ENCODE peak calls at places on chromosome 16, in seven cellular contexts. B, C, Q, S, K, J and I are unnamed samples.

GRCh38 chr16:52573365-52574104 is 26.6 kb upstream of the TOX3 start:
- DNase-seq in Q (no peak), J (no peak), S (peak), K (no peak), B (no peak), C (no peak), I (no peak)

GRCh38 chr16:66720766-66721165 is 24.2 kb upstream of the CMTM4 start:
- DNase-seq in Q (no peak), K (no peak), C (no peak), S (no peak), J (no peak), B (no peak), I (no peak)

GRCh38 chr16:25707982-25708583 is 16.3 kb downstream of the HS3ST4 start:
- DNase-seq in S (no peak), J (no peak), B (no peak), K (no peak), Q (peak), C (no peak), I (no peak)

GRCh38 chr16:35776-36305 is 17.6 kb downstream of the POLR3K start:
- DNase-seq in K (no peak), B (no peak), J (no peak), Q (no peak), S (no peak), C (no peak), I (no peak)

GRCh38 chr16:70685061-70685937 is 554 bp downstream of the MTSS2 start:
- DNase-seq in Q (no peak), K (no peak), J (no peak), S (peak), C (no peak), B (no peak), I (no peak)

GRCh38 chr16:28936784-28937155 is 5.0 kb downstream of the CD19 start:
- DNase-seq in J (peak), Q (no peak), C (no peak), S (no peak), B (no peak), K (no peak), I (no peak)

GRCh38 chr16:30951785-30952184 is 2.9 kb downstream of the ORAI3 start:
- DNase-seq in Q (no peak), K (peak), J (no peak), S (no peak), B (no peak), C (no peak), I (no peak)

GRCh38 chr16:23343643-23344612 is 41.8 kb downstream of the SCNN1B start:
- DNase-seq in Q (no peak), C (no peak), S (no peak), B (no peak), J (no peak), K (no peak), I (no peak)

GRCh38 chr16:56657555-56658430 is at the start of gene MT1F:
- DNase-seq in Q (peak), K (peak), B (no peak), J (peak), S (peak), C (no peak), I (peak)

GRCh38 chr16:14538604-14539003 is 91.5 kb downstream of the PARN start:
- DNase-seq in J (no peak), Q (no peak), K (no peak), S (no peak), C (no peak), B (no peak), I (no peak)

GRCh38 chr16:89392881-89393730 is 97.3 kb downstream of the ANKRD11 start:
- DNase-seq in B (no peak), K (no peak), C (no peak), S (no peak), J (no peak), Q (peak), I (no peak)

GRCh38 chr16:89615596-89616090 is 2.2 kb downstream of the DPEP1 start:
- DNase-seq in K (no peak), B (no peak), Q (peak), J (no peak), S (no peak), C (no peak), I (no peak)